ENCODE peak calls at places on chromosomes 12 and 14, in four cellular contexts. One of them, this sample, is unnamed.

GRCh38 chr12:69621551-69621950 is 10.8 kb upstream of the LRRC10 start:
- DNase-seq in GM20000: no peak
- DNase-seq in gastrocnemius medialis: no peak
- DNase-seq in RWPE1: no peak
- DNase-seq in this sample: no peak

GRCh38 chr14:104688755-104689619 is at the start of gene INF2:
- DNase-seq in gastrocnemius medialis: peak
- DNase-seq in RWPE1: peak
- DNase-seq in GM20000: peak
- DNase-seq in this sample: peak

GRCh38 chr12:4353785-4354208 is 25.7 kb downstream of the FGF23 start:
- DNase-seq in gastrocnemius medialis: no peak
- DNase-seq in GM20000: no peak
- DNase-seq in RWPE1: peak
- DNase-seq in this sample: peak

GRCh38 chr14:96559571-96559970 is 57.4 kb downstream of the PAPOLA start:
- DNase-seq in gastrocnemius medialis: no peak
- DNase-seq in GM20000: no peak
- DNase-seq in RWPE1: no peak
- DNase-seq in this sample: no peak

GRCh38 chr12:132144115-132145071 is at the start of the genes DDX51 and NOC4L:
- DNase-seq in gastrocnemius medialis: peak
- DNase-seq in RWPE1: peak
- DNase-seq in GM20000: peak
- DNase-seq in this sample: peak

GRCh38 chr12:4518106-4518728 is 20.5 kb upstream of the RAD51AP1 start:
- DNase-seq in GM20000: no peak
- DNase-seq in RWPE1: peak
- DNase-seq in gastrocnemius medialis: no peak
- DNase-seq in this sample: no peak

GRCh38 chr12:109153711-109154434 is 37.5 kb downstream of the ACACB start:
- DNase-seq in gastrocnemius medialis: no peak
- DNase-seq in GM20000: peak
- DNase-seq in RWPE1: no peak
- DNase-seq in this sample: peak

GRCh38 chr12:105419606-105420005 is 89.1 kb downstream of the C12orf75 start:
- DNase-seq in GM20000: no peak
- DNase-seq in gastrocnemius medialis: no peak
- DNase-seq in RWPE1: no peak
- DNase-seq in this sample: no peak

GRCh38 chr12:55548756-55549155 is 646 bp upstream of the OR6C4 start:
- DNase-seq in gastrocnemius medialis: no peak
- DNase-seq in GM20000: no peak
- DNase-seq in RWPE1: no peak
- DNase-seq in this sample: no peak

GRCh38 chr12:8127138-8127537 is 3.7 kb downstream of the CLEC4A start:
- DNase-seq in gastrocnemius medialis: no peak
- DNase-seq in GM20000: no peak
- DNase-seq in RWPE1: no peak
- DNase-seq in this sample: no peak

GRCh38 chr12:81284137-81284536 is 206.3 kb downstream of the ACSS3 start:
- DNase-seq in gastrocnemius medialis: no peak
- DNase-seq in RWPE1: no peak
- DNase-seq in GM20000: no peak
- DNase-seq in this sample: no peak

GRCh38 chr12:8866429-8866828 is 44.0 kb downstream of the A2ML1 start:
- DNase-seq in GM20000: no peak
- DNase-seq in RWPE1: no peak
- DNase-seq in gastrocnemius medialis: no peak
- DNase-seq in this sample: no peak

GRCh38 chr12:67220065-67220464 is 49.1 kb upstream of the CAND1 start:
- DNase-seq in RWPE1: peak
- DNase-seq in gastrocnemius medialis: no peak
- DNase-seq in GM20000: no peak
- DNase-seq in this sample: no peak

GRCh38 chr14:26206640-26207039 is 391.2 kb downstream of the NOVA1 start:
- DNase-seq in gastrocnemius medialis: no peak
- DNase-seq in RWPE1: no peak
- DNase-seq in GM20000: no peak
- DNase-seq in this sample: no peak

GRCh38 chr12:65170245-65170881 is 980 bp downstream of the LEMD3 start:
- DNase-seq in RWPE1: peak
- DNase-seq in GM20000: peak
- DNase-seq in gastrocnemius medialis: peak
- DNase-seq in this sample: peak

GRCh38 chr14:61514927-61515326 is 180.4 kb upstream of the HIF1A start:
- DNase-seq in RWPE1: no peak
- DNase-seq in gastrocnemius medialis: no peak
- DNase-seq in GM20000: no peak
- DNase-seq in this sample: no peak

GRCh38 chr12:110316861-110317260 is 35.8 kb downstream of the ATP2A2 start:
- DNase-seq in gastrocnemius medialis: no peak
- DNase-seq in GM20000: no peak
- DNase-seq in RWPE1: no peak
- DNase-seq in this sample: no peak

GRCh38 chr14:68458840-68459469 is 333.9 kb downstream of the ZFP36L1 start:
- DNase-seq in GM20000: no peak
- DNase-seq in RWPE1: peak
- DNase-seq in gastrocnemius medialis: peak
- DNase-seq in this sample: no peak

GRCh38 chr12:3189282-3189681 is 112.1 kb downstream of the TSPAN9 start:
- DNase-seq in GM20000: no peak
- DNase-seq in RWPE1: no peak
- DNase-seq in gastrocnemius medialis: no peak
- DNase-seq in this sample: no peak

GRCh38 chr12:121483950-121484349 is 84.0 kb downstream of the RNF34 start:
- DNase-seq in gastrocnemius medialis: no peak
- DNase-seq in RWPE1: no peak
- DNase-seq in GM20000: no peak
- DNase-seq in this sample: peak

GRCh38 chr12:3964404-3964803 is 91.2 kb upstream of the PARP11 start:
- DNase-seq in RWPE1: peak
- DNase-seq in GM20000: peak
- DNase-seq in gastrocnemius medialis: no peak
- DNase-seq in this sample: peak

GRCh38 chr14:76955575-76956252 is 72.8 kb downstream of the IRF2BPL start:
- DNase-seq in RWPE1: peak
- DNase-seq in GM20000: peak
- DNase-seq in gastrocnemius medialis: peak
- DNase-seq in this sample: no peak

GRCh38 chr12:89314060-89314761 is 38.1 kb downstream of the DUSP6 start:
- DNase-seq in GM20000: no peak
- DNase-seq in gastrocnemius medialis: no peak
- DNase-seq in RWPE1: no peak
- DNase-seq in this sample: no peak

GRCh38 chr12:103801709-103802585 is 39.1 kb downstream of the NT5DC3 start:
- DNase-seq in gastrocnemius medialis: peak
- DNase-seq in RWPE1: peak
- DNase-seq in GM20000: no peak
- DNase-seq in this sample: no peak

GRCh38 chr12:93356214-93356613 is 21.5 kb upstream of the NUDT4 start:
- DNase-seq in GM20000: no peak
- DNase-seq in gastrocnemius medialis: no peak
- DNase-seq in RWPE1: no peak
- DNase-seq in this sample: no peak

GRCh38 chr12:22518998-22519397 is 25.3 kb downstream of the C2CD5 start:
- DNase-seq in gastrocnemius medialis: no peak
- DNase-seq in RWPE1: no peak
- DNase-seq in GM20000: no peak
- DNase-seq in this sample: no peak

GRCh38 chr12:106417926-106418910 is 60.7 kb downstream of the POLR3B start:
- DNase-seq in gastrocnemius medialis: no peak
- DNase-seq in GM20000: no peak
- DNase-seq in RWPE1: peak
- DNase-seq in this sample: no peak

GRCh38 chr14:22508150-22508457 is 80.9 kb downstream of the DAD1 start:
- DNase-seq in RWPE1: no peak
- DNase-seq in gastrocnemius medialis: no peak
- DNase-seq in GM20000: no peak
- DNase-seq in this sample: no peak

GRCh38 chr14:50822501-50823042 is 8.4 kb downstream of the NIN start:
- DNase-seq in RWPE1: no peak
- DNase-seq in gastrocnemius medialis: peak
- DNase-seq in GM20000: peak
- DNase-seq in this sample: no peak

GRCh38 chr12:53675701-53676607 is at the start of gene ATP5MC2:
- DNase-seq in gastrocnemius medialis: peak
- DNase-seq in RWPE1: peak
- DNase-seq in GM20000: peak
- DNase-seq in this sample: peak

GRCh38 chr12:115891551-115891950 is 385.9 kb downstream of the MED13L start:
- DNase-seq in GM20000: no peak
- DNase-seq in RWPE1: no peak
- DNase-seq in gastrocnemius medialis: no peak
- DNase-seq in this sample: no peak

GRCh38 chr12:78916845-78917480 is 52.4 kb downstream of the SYT1 start:
- DNase-seq in GM20000: no peak
- DNase-seq in RWPE1: no peak
- DNase-seq in gastrocnemius medialis: no peak
- DNase-seq in this sample: no peak

GRCh38 chr12:45853550-45853949 is 124.0 kb downstream of the ARID2 start:
- DNase-seq in RWPE1: no peak
- DNase-seq in gastrocnemius medialis: no peak
- DNase-seq in GM20000: no peak
- DNase-seq in this sample: no peak

GRCh38 chr14:64801800-64802199 is 77.9 kb downstream of the SPTB start:
- DNase-seq in gastrocnemius medialis: no peak
- DNase-seq in RWPE1: no peak
- DNase-seq in GM20000: peak
- DNase-seq in this sample: peak

GRCh38 chr12:126424696-126425095 is 1359.5 kb downstream of the AACS start:
- DNase-seq in gastrocnemius medialis: no peak
- DNase-seq in RWPE1: no peak
- DNase-seq in GM20000: no peak
- DNase-seq in this sample: no peak

GRCh38 chr14:105273062-105273461 is 24.7 kb downstream of the BTBD6 start:
- DNase-seq in RWPE1: no peak
- DNase-seq in gastrocnemius medialis: no peak
- DNase-seq in GM20000: no peak
- DNase-seq in this sample: no peak

GRCh38 chr14:65961004-65961403 is 525.2 kb upstream of the CCDC196 start:
- DNase-seq in gastrocnemius medialis: no peak
- DNase-seq in RWPE1: no peak
- DNase-seq in GM20000: peak
- DNase-seq in this sample: peak

GRCh38 chr12:68237523-68238070 is 12.0 kb upstream of the IL26 start:
- DNase-seq in gastrocnemius medialis: no peak
- DNase-seq in GM20000: no peak
- DNase-seq in RWPE1: no peak
- DNase-seq in this sample: no peak

GRCh38 chr14:73233564-73233963 is 3.7 kb upstream of the PAPLN start:
- DNase-seq in GM20000: no peak
- DNase-seq in RWPE1: no peak
- DNase-seq in gastrocnemius medialis: no peak
- DNase-seq in this sample: no peak

GRCh38 chr14:73230051-73230450 is 7.3 kb upstream of the PAPLN start:
- DNase-seq in gastrocnemius medialis: no peak
- DNase-seq in GM20000: no peak
- DNase-seq in RWPE1: no peak
- DNase-seq in this sample: no peak

GRCh38 chr14:73232984-73233383 is 4.3 kb upstream of the PAPLN start:
- DNase-seq in RWPE1: no peak
- DNase-seq in gastrocnemius medialis: no peak
- DNase-seq in GM20000: no peak
- DNase-seq in this sample: no peak

GRCh38 chr14:73234029-73234428 is 3.3 kb upstream of the PAPLN start:
- DNase-seq in GM20000: no peak
- DNase-seq in RWPE1: no peak
- DNase-seq in gastrocnemius medialis: no peak
- DNase-seq in this sample: no peak

GRCh38 chr14:73231874-73232851 is 5.1 kb upstream of the PAPLN start:
- DNase-seq in GM20000: peak
- DNase-seq in RWPE1: no peak
- DNase-seq in gastrocnemius medialis: no peak
- DNase-seq in this sample: peak
- TF ChIP-seq CTCF in GM20000: peak
- TF ChIP-seq CTCF in RWPE1: no peak
- TF ChIP-seq CTCF in gastrocnemius medialis: no peak
- TF ChIP-seq CTCF in this sample: peak

GRCh38 chr14:88868558-88869159 is 44.2 kb downstream of the TTC8 start:
- DNase-seq in GM20000: peak
- DNase-seq in RWPE1: peak
- DNase-seq in gastrocnemius medialis: no peak
- DNase-seq in this sample: no peak
- TF ChIP-seq CTCF in GM20000: peak
- TF ChIP-seq CTCF in RWPE1: peak
- TF ChIP-seq CTCF in gastrocnemius medialis: no peak
- TF ChIP-seq CTCF in this sample: peak

DNA sequence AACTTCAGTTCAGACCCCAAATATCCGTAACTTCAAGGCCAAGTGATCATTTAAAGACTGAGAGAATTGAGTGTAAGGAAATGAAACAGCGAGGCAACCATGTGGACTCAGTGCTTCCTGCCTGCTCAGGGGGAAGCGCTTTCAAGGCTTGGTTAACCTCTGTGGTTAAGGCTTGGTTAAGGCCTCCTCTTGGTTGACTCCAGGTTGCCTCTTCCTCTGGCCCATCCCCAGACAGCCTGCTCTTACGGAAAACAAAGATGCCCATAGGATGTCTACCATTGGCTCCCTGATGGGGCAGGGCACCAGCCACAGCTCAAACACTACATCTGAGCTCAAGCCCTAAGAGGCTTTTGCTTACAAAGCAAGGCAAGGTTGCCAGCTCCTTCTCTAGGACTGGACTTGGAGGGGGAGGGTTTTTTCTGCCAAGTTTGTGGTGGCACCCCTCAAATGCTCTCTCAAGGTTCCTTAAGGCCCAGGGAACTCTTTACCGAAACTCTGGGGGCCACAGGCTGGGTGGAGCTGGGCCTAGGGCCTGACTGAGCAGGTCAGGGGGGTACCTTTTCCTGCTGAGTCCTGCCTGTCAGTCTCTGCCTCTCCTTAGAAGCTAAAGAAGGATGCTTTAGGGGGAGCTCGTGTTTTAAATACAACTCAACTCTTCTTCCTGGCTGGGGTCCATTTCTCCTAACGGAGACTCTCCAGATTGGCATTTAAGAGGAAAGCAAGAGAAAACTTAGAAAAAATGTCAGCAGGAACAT is 13.7 kb downstream of the COL2A1 start:
- DNase-seq in GM20000: peak
- DNase-seq in RWPE1: no peak
- DNase-seq in gastrocnemius medialis: no peak
- DNase-seq in this sample: no peak
- TF ChIP-seq CTCF in GM20000: no peak
- TF ChIP-seq CTCF in RWPE1: no peak
- TF ChIP-seq CTCF in gastrocnemius medialis: no peak
- TF ChIP-seq CTCF in this sample: no peak

GRCh38 chr12:39697108-39697507 is 77.5 kb upstream of the ABCD2 start:
- DNase-seq in GM20000: no peak
- DNase-seq in RWPE1: no peak
- DNase-seq in gastrocnemius medialis: no peak
- DNase-seq in this sample: no peak

GRCh38 chr12:39692258-39692853 is 72.8 kb upstream of the ABCD2 start:
- DNase-seq in gastrocnemius medialis: no peak
- DNase-seq in GM20000: no peak
- DNase-seq in RWPE1: no peak
- DNase-seq in this sample: no peak
- TF ChIP-seq CTCF in gastrocnemius medialis: peak
- TF ChIP-seq CTCF in GM20000: no peak
- TF ChIP-seq CTCF in RWPE1: peak
- TF ChIP-seq CTCF in this sample: peak

GRCh38 chr12:130768120-130768519 is 52.0 kb upstream of the RIMBP2 start:
- DNase-seq in RWPE1: peak
- DNase-seq in gastrocnemius medialis: no peak
- DNase-seq in GM20000: no peak
- DNase-seq in this sample: no peak
- TF ChIP-seq CTCF in RWPE1: no peak
- TF ChIP-seq CTCF in gastrocnemius medialis: no peak
- TF ChIP-seq CTCF in GM20000: no peak
- TF ChIP-seq CTCF in this sample: no peak